ENCODE peak calls at places on chromosomes 12 and 14, in ten cellular contexts. One of them, this sample, is unnamed.

GRCh38 chr12:21941522-21942376 is 523 bp upstream of the ABCC9 start:
- DNase-seq in posterior vena cava: peak
- DNase-seq in GM13976: peak
- DNase-seq in NB4: no peak
- DNase-seq in NCI-H1694: no peak
- DNase-seq in renal cortical epithelial cell: no peak
- DNase-seq in stimulated activated naive CD8-positive, alpha-beta T cell treated with anti-CD3 and anti-CD28 coated beads, Interleukin-15, amount 100 ng/mL, for 72 hours: no peak
- DNase-seq in astrocyte of the cerebellum: no peak
- DNase-seq in left colon: peak
- DNase-seq in spleen: peak
- DNase-seq in this sample: peak

GRCh38 chr14:20441466-20441865 is 5.5 kb upstream of the KLHL33 start:
- DNase-seq in astrocyte of the cerebellum: no peak
- DNase-seq in stimulated activated naive CD8-positive, alpha-beta T cell treated with anti-CD3 and anti-CD28 coated beads, Interleukin-15, amount 100 ng/mL, for 72 hours: no peak
- DNase-seq in spleen: no peak
- DNase-seq in GM13976: no peak
- DNase-seq in NCI-H1694: no peak
- DNase-seq in renal cortical epithelial cell: no peak
- DNase-seq in NB4: no peak
- DNase-seq in left colon: no peak
- DNase-seq in posterior vena cava: no peak
- DNase-seq in this sample: no peak

GRCh38 chr12:80937391-80938238 is at the start of gene LIN7A:
- DNase-seq in NB4: peak
- DNase-seq in spleen: peak
- DNase-seq in GM13976: peak
- DNase-seq in NCI-H1694: peak
- DNase-seq in astrocyte of the cerebellum: no peak
- DNase-seq in left colon: peak
- DNase-seq in stimulated activated naive CD8-positive, alpha-beta T cell treated with anti-CD3 and anti-CD28 coated beads, Interleukin-15, amount 100 ng/mL, for 72 hours: no peak
- DNase-seq in renal cortical epithelial cell: no peak
- DNase-seq in posterior vena cava: peak
- DNase-seq in this sample: no peak

GRCh38 chr12:45663452-45663851 is 66.1 kb upstream of the ARID2 start:
- DNase-seq in renal cortical epithelial cell: no peak
- DNase-seq in NCI-H1694: no peak
- DNase-seq in left colon: no peak
- DNase-seq in NB4: no peak
- DNase-seq in stimulated activated naive CD8-positive, alpha-beta T cell treated with anti-CD3 and anti-CD28 coated beads, Interleukin-15, amount 100 ng/mL, for 72 hours: no peak
- DNase-seq in spleen: no peak
- DNase-seq in astrocyte of the cerebellum: no peak
- DNase-seq in posterior vena cava: no peak
- DNase-seq in GM13976: no peak
- DNase-seq in this sample: no peak

GRCh38 chr14:93044601-93045000 is 71.1 kb downstream of the ITPK1 start:
- DNase-seq in posterior vena cava: no peak
- DNase-seq in GM13976: peak
- DNase-seq in NCI-H1694: no peak
- DNase-seq in astrocyte of the cerebellum: no peak
- DNase-seq in left colon: no peak
- DNase-seq in renal cortical epithelial cell: no peak
- DNase-seq in spleen: peak
- DNase-seq in NB4: no peak
- DNase-seq in stimulated activated naive CD8-positive, alpha-beta T cell treated with anti-CD3 and anti-CD28 coated beads, Interleukin-15, amount 100 ng/mL, for 72 hours: no peak
- DNase-seq in this sample: no peak

GRCh38 chr14:94675036-94675435 is 62.8 kb downstream of the SERPINA3 start:
- DNase-seq in astrocyte of the cerebellum: no peak
- DNase-seq in GM13976: no peak
- DNase-seq in posterior vena cava: no peak
- DNase-seq in NB4: no peak
- DNase-seq in NCI-H1694: no peak
- DNase-seq in renal cortical epithelial cell: no peak
- DNase-seq in stimulated activated naive CD8-positive, alpha-beta T cell treated with anti-CD3 and anti-CD28 coated beads, Interleukin-15, amount 100 ng/mL, for 72 hours: no peak
- DNase-seq in left colon: no peak
- DNase-seq in spleen: no peak
- DNase-seq in this sample: no peak

GRCh38 chr12:6370994-6371754 is 4.2 kb downstream of the SCNN1A start:
- DNase-seq in left colon: peak
- DNase-seq in NCI-H1694: no peak
- DNase-seq in GM13976: no peak
- DNase-seq in spleen: peak
- DNase-seq in NB4: peak
- DNase-seq in stimulated activated naive CD8-positive, alpha-beta T cell treated with anti-CD3 and anti-CD28 coated beads, Interleukin-15, amount 100 ng/mL, for 72 hours: no peak
- DNase-seq in astrocyte of the cerebellum: peak
- DNase-seq in renal cortical epithelial cell: peak
- DNase-seq in posterior vena cava: no peak
- DNase-seq in this sample: peak

GRCh38 chr12:685388-685787 is 22.1 kb upstream of the NINJ2 start:
- DNase-seq in GM13976: peak
- DNase-seq in NCI-H1694: no peak
- DNase-seq in left colon: peak
- DNase-seq in NB4: peak
- DNase-seq in posterior vena cava: no peak
- DNase-seq in stimulated activated naive CD8-positive, alpha-beta T cell treated with anti-CD3 and anti-CD28 coated beads, Interleukin-15, amount 100 ng/mL, for 72 hours: peak
- DNase-seq in renal cortical epithelial cell: peak
- DNase-seq in spleen: peak
- DNase-seq in astrocyte of the cerebellum: peak
- DNase-seq in this sample: peak

GRCh38 chr14:89207925-89208328 is 209.1 kb downstream of the FOXN3 start:
- DNase-seq in NCI-H1694: no peak
- DNase-seq in posterior vena cava: no peak
- DNase-seq in NB4: no peak
- DNase-seq in spleen: no peak
- DNase-seq in astrocyte of the cerebellum: no peak
- DNase-seq in stimulated activated naive CD8-positive, alpha-beta T cell treated with anti-CD3 and anti-CD28 coated beads, Interleukin-15, amount 100 ng/mL, for 72 hours: no peak
- DNase-seq in renal cortical epithelial cell: no peak
- DNase-seq in left colon: no peak
- DNase-seq in GM13976: no peak
- DNase-seq in this sample: no peak

GRCh38 chr12:116609715-116610114 is 50.5 kb downstream of the MAP1LC3B2 start:
- DNase-seq in renal cortical epithelial cell: no peak
- DNase-seq in GM13976: no peak
- DNase-seq in NB4: peak
- DNase-seq in spleen: no peak
- DNase-seq in astrocyte of the cerebellum: no peak
- DNase-seq in stimulated activated naive CD8-positive, alpha-beta T cell treated with anti-CD3 and anti-CD28 coated beads, Interleukin-15, amount 100 ng/mL, for 72 hours: peak
- DNase-seq in NCI-H1694: peak
- DNase-seq in posterior vena cava: no peak
- DNase-seq in left colon: peak
- DNase-seq in this sample: no peak